ENCODE peak calls at places on chromosome 11, in six cellular contexts. L, X, R, G, Q and C are unnamed samples.
A peak's percentile ranks its signal among the peaks of the same experiment; 100 is the strongest.

GRCh38 chr11:62709262-62710000 is 2.0 kb downstream of the GNG3 start:
- DNase-seq in L (peak; percentile 99), X (peak; percentile 96), R (peak; percentile 88), G (peak; percentile 98), Q (peak; percentile 99), C (peak; percentile 97)

GRCh38 chr11:57354699-57355098 is 16.5 kb downstream of the P2RX3 start:
- DNase-seq in L (no peak), X (no peak), R (no peak), G (no peak), Q (no peak), C (no peak)

GRCh38 chr11:65432686-65433582 is 10.3 kb downstream of the NEAT1 start:
- DNase-seq in L (no peak), X (peak; percentile 41), R (no peak), G (peak; percentile 54), Q (peak; percentile 41), C (no peak)

GRCh38 chr11:73597340-73597955 is 464 bp downstream of the FAM168A start:
- DNase-seq in L (peak; percentile 10), X (no peak), R (no peak), G (no peak), Q (peak; percentile 15), C (no peak)

GRCh38 chr11:62122076-62122475 is 1.7 kb upstream of the INCENP start:
- DNase-seq in L (no peak), X (no peak), R (no peak), G (no peak), Q (no peak), C (no peak)

GRCh38 chr11:46294365-46295309 is 17.2 kb downstream of the CREB3L1 start:
- DNase-seq in L (no peak), X (no peak), R (no peak), G (peak; percentile 94), Q (peak; percentile 95), C (no peak)

GRCh38 chr11:72856065-72856464 is 41.9 kb downstream of the ATG16L2 start:
- DNase-seq in L (no peak), X (no peak), R (no peak), G (no peak), Q (no peak), C (no peak)

GRCh38 chr11:65429069-65429681 is 6.6 kb downstream of the NEAT1 start:
- DNase-seq in L (no peak), X (no peak), R (peak; percentile 35), G (peak; percentile 75), Q (peak; percentile 70), C (no peak)

GRCh38 chr11:73216466-73216865 is 1.6 kb upstream of the P2RY2 start:
- DNase-seq in L (no peak), X (no peak), R (no peak), G (no peak), Q (no peak), C (no peak)

GRCh38 chr11:94791216-94791889 is 23.2 kb downstream of the AMOTL1 start:
- DNase-seq in L (no peak), X (no peak), R (no peak), G (peak; percentile 56), Q (peak; percentile 51), C (no peak)

GRCh38 chr11:61718046-61718531 is 34.3 kb upstream of the MYRF start:
- DNase-seq in L (no peak), X (no peak), R (no peak), G (no peak), Q (no peak), C (no peak)

GRCh38 chr11:106422585-106422984 is 345.1 kb downstream of the AASDHPPT start:
- DNase-seq in L (no peak), X (no peak), R (no peak), G (no peak), Q (no peak), C (no peak)

GRCh38 chr11:72138821-72139390 is 3.4 kb downstream of the FOLR3 start:
- DNase-seq in L (no peak), X (no peak), R (no peak), G (no peak), Q (no peak), C (no peak)

GRCh38 chr11:68014157-68014965 is 4.2 kb downstream of the ALDH3B1 start:
- DNase-seq in L (no peak), X (no peak), R (no peak), G (peak; percentile 79), Q (peak; percentile 89), C (peak; percentile 53)

GRCh38 chr11:2466869-2467694 is 22.3 kb downstream of the KCNQ1 start:
- DNase-seq in L (no peak), X (no peak), R (no peak), G (no peak), Q (no peak), C (no peak)

GRCh38 chr11:117459121-117459978 is 131.7 kb downstream of the CEP164 start:
- DNase-seq in L (no peak), X (no peak), R (no peak), G (no peak), Q (no peak), C (no peak)

GRCh38 chr11:57478971-57479663 is 18.8 kb downstream of the RTN4RL2 start:
- DNase-seq in L (no peak), X (no peak), R (no peak), G (no peak), Q (no peak), C (no peak)

GRCh38 chr11:104843150-104843837 is 55.0 kb downstream of the CASP12 start:
- DNase-seq in L (no peak), X (no peak), R (no peak), G (no peak), Q (no peak), C (no peak)

GRCh38 chr11:56782167-56782847 is 33.8 kb upstream of the OR9G4 start:
- DNase-seq in L (no peak), X (no peak), R (no peak), G (no peak), Q (no peak), C (no peak)

GRCh38 chr11:130437848-130438247 is 9.4 kb upstream of the ADAMTS8 start:
- DNase-seq in L (no peak), X (no peak), R (no peak), G (no peak), Q (no peak), C (no peak)

GRCh38 chr11:65446446-65447277 is 24.1 kb downstream of the NEAT1 start:
- DNase-seq in L (no peak), X (no peak), R (peak; percentile 23), G (peak; percentile 62), Q (peak; percentile 63), C (no peak)

GRCh38 chr11:35380603-35381002 is 38.8 kb downstream of the SLC1A2 start:
- DNase-seq in L (no peak), X (no peak), R (no peak), G (no peak), Q (no peak), C (no peak)

GRCh38 chr11:66278396-66279091 is 569 bp downstream of the CNIH2 start:
- DNase-seq in L (no peak), X (no peak), R (no peak), G (peak; percentile 20), Q (peak; percentile 57), C (no peak)

GRCh38 chr11:13465909-13466371 is 2.9 kb upstream of the BTBD10 start:
- DNase-seq in L (peak; percentile 29), X (no peak), R (no peak), G (peak; percentile 52), Q (peak; percentile 61), C (no peak)

GRCh38 chr11:35614949-35615569 is 3.2 kb upstream of the FJX1 start:
- DNase-seq in L (no peak), X (no peak), R (no peak), G (no peak), Q (peak; percentile 47), C (no peak)

GRCh38 chr11:3950996-3951662 is 95.7 kb downstream of the STIM1 start:
- DNase-seq in L (no peak), X (no peak), R (no peak), G (peak; percentile 87), Q (peak; percentile 87), C (peak; percentile 73)

GRCh38 chr11:70628176-70628860 is 230.0 kb downstream of the CTTN start:
- DNase-seq in L (no peak), X (no peak), R (no peak), G (no peak), Q (no peak), C (no peak)

GRCh38 chr11:65574963-65575567 is 788 bp upstream of the EHBP1L1 start:
- DNase-seq in L (no peak), X (no peak), R (no peak), G (no peak), Q (peak; percentile 50), C (no peak)

GRCh38 chr11:101955701-101956100 is 39.4 kb upstream of the ANGPTL5 start:
- DNase-seq in L (no peak), X (no peak), R (no peak), G (no peak), Q (no peak), C (no peak)

GRCh38 chr11:2772544-2773031 is 72.8 kb upstream of the KCNQ1OT1 start:
- DNase-seq in L (no peak), X (no peak), R (no peak), G (peak; percentile 65), Q (peak; percentile 81), C (no peak)

GRCh38 chr11:104694259-104695070 is 203.8 kb downstream of the CASP12 start:
- DNase-seq in L (no peak), X (no peak), R (no peak), G (peak; percentile 92), Q (peak; percentile 86), C (peak; percentile 72)

GRCh38 chr11:120334894-120335462 is 1.2 kb upstream of the ARHGEF12 start:
- DNase-seq in L (peak; percentile 81), X (peak; percentile 61), R (peak; percentile 45), G (peak; percentile 90), Q (peak; percentile 90), C (peak; percentile 81)

GRCh38 chr11:45100338-45100737 is 46.1 kb upstream of the PRDM11 start:
- DNase-seq in L (no peak), X (no peak), R (no peak), G (no peak), Q (no peak), C (no peak)

GRCh38 chr11:86818466-86819282 is 18.3 kb downstream of the PRSS23 start:
- DNase-seq in L (peak; percentile 68), X (peak; percentile 8), R (no peak), G (peak; percentile 85), Q (peak; percentile 83), C (peak; percentile 78)

GRCh38 chr11:270451-271208 is 7.6 kb upstream of the NLRP6 start:
- DNase-seq in L (no peak), X (no peak), R (no peak), G (no peak), Q (no peak), C (no peak)

GRCh38 chr11:125110996-125111340 is 458 bp downstream of the TMEM218 start:
- DNase-seq in L (peak; percentile 32), X (no peak), R (no peak), G (no peak), Q (no peak), C (no peak)

GRCh38 chr11:130206141-130206540 is 46.6 kb downstream of the ST14 start:
- DNase-seq in L (no peak), X (no peak), R (no peak), G (no peak), Q (no peak), C (no peak)

GRCh38 chr11:65316311-65316978 is 1.8 kb downstream of the CDC42EP2 start:
- DNase-seq in L (no peak), X (no peak), R (no peak), G (peak; percentile 70), Q (peak; percentile 37), C (no peak)